ENCODE peak calls at places on chromosomes 16 and 17, in five cellular contexts. One of them, this sample, is unnamed.
A peak's percentile ranks its signal among the peaks of the same experiment; 100 is the strongest.

GRCh38 chr16:9904526-9904925 is 277.7 kb downstream of the GRIN2A start:
- DNase-seq in Calu3: no peak
- DNase-seq in AG08395: no peak
- DNase-seq in Right ventricle myocardium superior: no peak
- DNase-seq in activated naive CD4-positive, alpha-beta T cell treated with anti-CD3 and anti-CD28 coated beads for 36 hours: no peak
- DNase-seq in this sample: no peak

GRCh38 chr17:63558441-63558840 is 8.2 kb downstream of the DCAF7 start:
- DNase-seq in Calu3: no peak
- DNase-seq in AG08395: no peak
- DNase-seq in Right ventricle myocardium superior: no peak
- DNase-seq in activated naive CD4-positive, alpha-beta T cell treated with anti-CD3 and anti-CD28 coated beads for 36 hours: no peak
- DNase-seq in this sample: no peak

GRCh38 chr16:47712276-47713224 is 251.4 kb downstream of the PHKB start:
- DNase-seq in Calu3: no peak
- DNase-seq in AG08395: no peak
- DNase-seq in Right ventricle myocardium superior: no peak
- DNase-seq in activated naive CD4-positive, alpha-beta T cell treated with anti-CD3 and anti-CD28 coated beads for 36 hours: no peak
- DNase-seq in this sample: no peak

GRCh38 chr17:49343273-49343672 is 18.8 kb downstream of the ZNF652 start:
- DNase-seq in Calu3: no peak
- DNase-seq in AG08395: no peak
- DNase-seq in Right ventricle myocardium superior: no peak
- DNase-seq in activated naive CD4-positive, alpha-beta T cell treated with anti-CD3 and anti-CD28 coated beads for 36 hours: peak; percentile 31
- DNase-seq in this sample: no peak

GRCh38 chr17:73480740-73481139 is 163.5 kb downstream of the SDK2 start:
- DNase-seq in Calu3: no peak
- DNase-seq in AG08395: no peak
- DNase-seq in Right ventricle myocardium superior: peak; percentile 68
- DNase-seq in activated naive CD4-positive, alpha-beta T cell treated with anti-CD3 and anti-CD28 coated beads for 36 hours: no peak
- DNase-seq in this sample: no peak

GRCh38 chr17:202501-202951 is 21.1 kb upstream of the DOC2B start:
- DNase-seq in Calu3: no peak
- DNase-seq in AG08395: no peak
- DNase-seq in Right ventricle myocardium superior: no peak
- DNase-seq in activated naive CD4-positive, alpha-beta T cell treated with anti-CD3 and anti-CD28 coated beads for 36 hours: no peak
- DNase-seq in this sample: no peak

GRCh38 chr17:51353296-51353695 is 93.0 kb downstream of the UTP18 start:
- DNase-seq in Calu3: no peak
- DNase-seq in AG08395: no peak
- DNase-seq in Right ventricle myocardium superior: no peak
- DNase-seq in activated naive CD4-positive, alpha-beta T cell treated with anti-CD3 and anti-CD28 coated beads for 36 hours: no peak
- DNase-seq in this sample: no peak

GRCh38 chr17:58382108-58382884 is 30.3 kb upstream of the SUPT4H1 start:
- DNase-seq in Calu3: no peak
- DNase-seq in AG08395: no peak
- DNase-seq in Right ventricle myocardium superior: no peak
- DNase-seq in activated naive CD4-positive, alpha-beta T cell treated with anti-CD3 and anti-CD28 coated beads for 36 hours: no peak
- DNase-seq in this sample: no peak

GRCh38 chr16:22141746-22142145 is 20.6 kb upstream of the SDR42E2 start:
- DNase-seq in Calu3: peak; percentile 9
- DNase-seq in AG08395: peak; percentile 40
- DNase-seq in Right ventricle myocardium superior: no peak
- DNase-seq in activated naive CD4-positive, alpha-beta T cell treated with anti-CD3 and anti-CD28 coated beads for 36 hours: no peak
- DNase-seq in this sample: no peak

GRCh38 chr16:1989826-1990335 is at the start of gene SYNGR3:
- DNase-seq in Calu3: no peak
- DNase-seq in AG08395: no peak
- DNase-seq in Right ventricle myocardium superior: no peak
- DNase-seq in activated naive CD4-positive, alpha-beta T cell treated with anti-CD3 and anti-CD28 coated beads for 36 hours: no peak
- DNase-seq in this sample: no peak

GRCh38 chr17:28563475-28563874 is 7.8 kb downstream of the PIGS start:
- DNase-seq in Calu3: peak; percentile 21
- DNase-seq in AG08395: peak; percentile 59
- DNase-seq in Right ventricle myocardium superior: no peak
- DNase-seq in activated naive CD4-positive, alpha-beta T cell treated with anti-CD3 and anti-CD28 coated beads for 36 hours: no peak
- DNase-seq in this sample: no peak

GRCh38 chr16:11781773-11782172 is 15.3 kb downstream of the ZC3H7A start:
- DNase-seq in Calu3: no peak
- DNase-seq in AG08395: peak; percentile 12
- DNase-seq in Right ventricle myocardium superior: no peak
- DNase-seq in activated naive CD4-positive, alpha-beta T cell treated with anti-CD3 and anti-CD28 coated beads for 36 hours: no peak
- DNase-seq in this sample: peak; percentile 15

GRCh38 chr16:85673529-85674417 is 15.0 kb downstream of the GINS2 start:
- DNase-seq in Calu3: no peak
- DNase-seq in AG08395: peak; percentile 20
- DNase-seq in Right ventricle myocardium superior: peak; percentile 81
- DNase-seq in activated naive CD4-positive, alpha-beta T cell treated with anti-CD3 and anti-CD28 coated beads for 36 hours: no peak
- DNase-seq in this sample: no peak

GRCh38 chr17:33318241-33318640 is 25.1 kb upstream of the ASIC2 start:
- DNase-seq in Calu3: no peak
- DNase-seq in AG08395: no peak
- DNase-seq in Right ventricle myocardium superior: no peak
- DNase-seq in activated naive CD4-positive, alpha-beta T cell treated with anti-CD3 and anti-CD28 coated beads for 36 hours: no peak
- DNase-seq in this sample: no peak

GRCh38 chr17:17547210-17547764 is 44.2 kb downstream of the PEMT start:
- DNase-seq in Calu3: no peak
- DNase-seq in AG08395: no peak
- DNase-seq in Right ventricle myocardium superior: peak; percentile 67
- DNase-seq in activated naive CD4-positive, alpha-beta T cell treated with anti-CD3 and anti-CD28 coated beads for 36 hours: no peak
- DNase-seq in this sample: no peak

GRCh38 chr16:85767569-85767968 is 16.7 kb upstream of the C16orf74 start:
- DNase-seq in Calu3: peak; percentile 44
- DNase-seq in AG08395: peak; percentile 95
- DNase-seq in Right ventricle myocardium superior: no peak
- DNase-seq in activated naive CD4-positive, alpha-beta T cell treated with anti-CD3 and anti-CD28 coated beads for 36 hours: no peak
- DNase-seq in this sample: no peak